ENCODE peak calls at places on chromosomes 13 and 19, in five cellular contexts. N, F, X, R and Y are unnamed samples.

GRCh38 chr13:97198753-97199152 is 23.4 kb upstream of the MBNL2 start:
- DNase-seq in N (no peak), F (no peak), X (no peak), R (no peak), Y (no peak)

GRCh38 chr13:34164585-34164984 is 346.6 kb downstream of the RFC3 start:
- DNase-seq in N (no peak), F (no peak), X (no peak), R (no peak), Y (no peak)

GRCh38 chr19:6039541-6040225 is 61.7 kb upstream of the RANBP3 start:
- DNase-seq in N (no peak), F (no peak), X (peak; percentile 72), R (no peak), Y (no peak)

GRCh38 chr13:42101821-42102580 is 53.6 kb downstream of the DGKH start:
- DNase-seq in N (no peak), F (peak; percentile 29), X (no peak), R (no peak), Y (peak; percentile 89)

GRCh38 chr13:57629821-57630235 is 1.7 kb upstream of the PCDH17 start:
- DNase-seq in N (peak; percentile 93), F (peak; percentile 91), X (peak; percentile 95), R (peak; percentile 72), Y (peak; percentile 82)

GRCh38 chr19:21164541-21164940 is 22.7 kb downstream of the ZNF431 start:
- DNase-seq in N (no peak), F (no peak), X (no peak), R (no peak), Y (no peak)

GRCh38 chr13:45737571-45738002 is 35.5 kb downstream of the CBY2 start:
- DNase-seq in N (no peak), F (no peak), X (no peak), R (peak; percentile 69), Y (no peak)

GRCh38 chr19:15173746-15174404 is 26.9 kb downstream of the NOTCH3 start:
- DNase-seq in N (peak; percentile 25), F (no peak), X (no peak), R (peak; percentile 45), Y (no peak)

GRCh38 chr13:34752561-34752960 is 189.5 kb upstream of the NBEA start:
- DNase-seq in N (no peak), F (no peak), X (no peak), R (no peak), Y (no peak)

GRCh38 chr13:28583661-28584091 is 75.3 kb upstream of the POMP start:
- DNase-seq in N (no peak), F (no peak), X (no peak), R (no peak), Y (no peak)

GRCh38 chr13:64377606-64378005 is 2852.5 kb downstream of the PCDH9 start:
- DNase-seq in N (no peak), F (no peak), X (no peak), R (no peak), Y (no peak)

GRCh38 chr19:6034512-6034911 is 56.6 kb upstream of the RANBP3 start:
- DNase-seq in N (no peak), F (no peak), X (peak; percentile 39), R (no peak), Y (no peak)

GRCh38 chr19:46630806-46631205 is 5.2 kb downstream of the GNG8 start:
- DNase-seq in N (no peak), F (no peak), X (no peak), R (peak; percentile 54), Y (no peak)

GRCh38 chr19:661427-662196 is 1.4 kb downstream of the RNF126 start:
- DNase-seq in N (no peak), F (no peak), X (no peak), R (peak; percentile 64), Y (no peak)

GRCh38 chr13:27964741-27965323 is 4.3 kb downstream of the CDX2 start:
- DNase-seq in N (no peak), F (no peak), X (peak; percentile 66), R (no peak), Y (no peak)

GRCh38 chr13:27971236-27971645 is 2.1 kb upstream of the CDX2 start:
- DNase-seq in N (no peak), F (no peak), X (peak; percentile 69), R (no peak), Y (no peak)

GRCh38 chr13:79190932-79191331 is 215.1 kb downstream of the RBM26 start:
- DNase-seq in N (no peak), F (no peak), X (no peak), R (no peak), Y (no peak)

GRCh38 chr19:10634881-10635463 is 9.6 kb downstream of the SLC44A2 start:
- DNase-seq in N (no peak), F (no peak), X (no peak), R (no peak), Y (no peak)

GRCh38 chr13:67228909-67229308 is 1.2 kb downstream of the PCDH9 start:
- DNase-seq in N (peak; percentile 32), F (no peak), X (no peak), R (no peak), Y (no peak)

GRCh38 chr19:41411682-41412265 is 14.2 kb downstream of the BCKDHA start:
- DNase-seq in N (no peak), F (peak; percentile 85), X (no peak), R (no peak), Y (no peak)

GRCh38 chr13:24172071-24172470 is 11.6 kb downstream of the SPATA13 start:
- DNase-seq in N (no peak), F (no peak), X (no peak), R (no peak), Y (no peak)

GRCh38 chr19:35095667-35096368 is 19.8 kb upstream of the FXYD3 start:
- DNase-seq in N (no peak), F (no peak), X (no peak), R (no peak), Y (no peak)

GRCh38 chr13:50892162-50892944 is 17.2 kb upstream of the RNASEH2B start:
- DNase-seq in N (no peak), F (no peak), X (no peak), R (peak; percentile 75), Y (no peak)

GRCh38 chr13:84121456-84121855 is 239.2 kb upstream of the SLITRK1 start:
- DNase-seq in N (no peak), F (no peak), X (no peak), R (no peak), Y (peak; percentile 9)

GRCh38 chr13:102580552-102581169 is 16.1 kb upstream of the TPP2 start:
- DNase-seq in N (peak; percentile 84), F (no peak), X (no peak), R (peak; percentile 68), Y (peak; percentile 33)

GRCh38 chr13:111329641-111330040 is 9.2 kb downstream of the TEX29 start:
- DNase-seq in N (no peak), F (no peak), X (peak; percentile 40), R (no peak), Y (no peak)

GRCh38 chr13:23450340-23451046 is 17.0 kb upstream of the SACS start:
- DNase-seq in N (no peak), F (no peak), X (no peak), R (peak; percentile 55), Y (no peak)

GRCh38 chr19:50718255-50719118 is 1.1 kb downstream of the SHANK1 start:
- DNase-seq in N (no peak), F (peak; percentile 33), X (no peak), R (no peak), Y (no peak)

GRCh38 chr19:38877781-38878574 is at the start of gene RINL:
- DNase-seq in N (no peak), F (peak; percentile 32), X (no peak), R (peak; percentile 72), Y (peak; percentile 98)

GRCh38 chr19:17605761-17606745 is 50.6 kb downstream of the COLGALT1 start:
- DNase-seq in N (peak; percentile 63), F (peak; percentile 73), X (peak; percentile 93), R (peak; percentile 94), Y (no peak)

GRCh38 chr19:41707871-41708371 is 505 bp upstream of the CEACAM5 start:
- DNase-seq in N (no peak), F (no peak), X (peak; percentile 58), R (no peak), Y (no peak)

GRCh38 chr19:44005968-44006367 is 3.2 kb downstream of the ZNF230 start:
- DNase-seq in N (peak; percentile 58), F (no peak), X (no peak), R (peak; percentile 5), Y (no peak)

GRCh38 chr13:44172411-44172810 is 201.2 kb upstream of the SERP2 start:
- DNase-seq in N (no peak), F (no peak), X (no peak), R (no peak), Y (no peak)

GRCh38 chr13:109933476-109933875 is 147.1 kb upstream of the IRS2 start:
- DNase-seq in N (no peak), F (no peak), X (no peak), R (no peak), Y (no peak)

GRCh38 chr13:41917641-41918040 is 43.3 kb downstream of the VWA8 start:
- DNase-seq in N (peak; percentile 87), F (no peak), X (no peak), R (no peak), Y (no peak)

GRCh38 chr13:45966715-45967114 is 85.8 kb downstream of the ZC3H13 start:
- DNase-seq in N (no peak), F (no peak), X (no peak), R (no peak), Y (no peak)

GRCh38 chr13:106534844-106535551 is 464 bp downstream of the EFNB2 start:
- DNase-seq in N (peak; percentile 42), F (peak; percentile 30), X (peak; percentile 88), R (no peak), Y (peak; percentile 23)